ENCODE peak calls at places on chromosomes 7 and 10, in eight cellular contexts. K, L, S, W, D, R, J and G are unnamed samples.

GRCh38 chr7:47507514-47507913 is 74.4 kb downstream of the TNS3 start:
- DNase-seq in K (no peak), L (peak; percentile 11), S (no peak), W (no peak), D (no peak), R (no peak), J (no peak), G (no peak)

GRCh38 chr7:66304536-66304935 is 99.4 kb downstream of the TPST1 start:
- DNase-seq in K (no peak), L (no peak), S (no peak), W (peak; percentile 54), D (no peak), R (no peak), J (no peak), G (no peak)

GRCh38 chr7:2517678-2518077 is 1.9 kb upstream of the LFNG start:
- DNase-seq in K (no peak), L (no peak), S (no peak), W (peak; percentile 61), D (no peak), R (no peak), J (peak; percentile 65), G (no peak)

GRCh38 chr7:155729847-155730246 is 82.4 kb downstream of the SHH start:
- DNase-seq in K (no peak), L (no peak), S (no peak), W (peak; percentile 61), D (no peak), R (no peak), J (peak; percentile 63), G (no peak)

GRCh38 chr10:70478191-70479160 is at the start of gene PALD1:
- DNase-seq in K (peak; percentile 80), L (peak; percentile 70), S (peak; percentile 78), W (no peak), D (peak; percentile 88), R (peak; percentile 75), J (peak; percentile 39), G (no peak)

GRCh38 chr7:19957664-19958063 is 184.2 kb upstream of the TMEM196 start:
- DNase-seq in K (no peak), L (no peak), S (no peak), W (no peak), D (no peak), R (no peak), J (peak; percentile 45), G (no peak)

GRCh38 chr10:48519731-48520506 is 85.0 kb downstream of the ARHGAP22 start:
- DNase-seq in K (no peak), L (no peak), S (no peak), W (no peak), D (peak; percentile 13), R (no peak), J (no peak), G (no peak)

GRCh38 chr7:36118344-36118743 is 34.7 kb upstream of the EEPD1 start:
- DNase-seq in K (no peak), L (no peak), S (no peak), W (no peak), D (no peak), R (no peak), J (no peak), G (no peak)

GRCh38 chr10:73601486-73601921 is 10.4 kb upstream of the USP54 start:
- DNase-seq in K (no peak), L (no peak), S (no peak), W (peak; percentile 24), D (no peak), R (peak; percentile 86), J (peak; percentile 55), G (no peak)

GRCh38 chr7:87599336-87599735 is 1.3 kb downstream of the ABCB1 start:
- DNase-seq in K (no peak), L (no peak), S (peak; percentile 48), W (no peak), D (no peak), R (no peak), J (no peak), G (no peak)

GRCh38 chr7:119343289-119343688 is 929.7 kb upstream of the KCND2 start:
- DNase-seq in K (no peak), L (no peak), S (no peak), W (no peak), D (no peak), R (no peak), J (no peak), G (no peak)

GRCh38 chr7:119341822-119342221 is 931.2 kb upstream of the KCND2 start:
- DNase-seq in K (no peak), L (no peak), S (no peak), W (no peak), D (no peak), R (no peak), J (no peak), G (no peak)

GRCh38 chr7:119350334-119350733 is 922.6 kb upstream of the KCND2 start:
- DNase-seq in K (no peak), L (no peak), S (no peak), W (no peak), D (no peak), R (no peak), J (no peak), G (no peak)

DNA sequence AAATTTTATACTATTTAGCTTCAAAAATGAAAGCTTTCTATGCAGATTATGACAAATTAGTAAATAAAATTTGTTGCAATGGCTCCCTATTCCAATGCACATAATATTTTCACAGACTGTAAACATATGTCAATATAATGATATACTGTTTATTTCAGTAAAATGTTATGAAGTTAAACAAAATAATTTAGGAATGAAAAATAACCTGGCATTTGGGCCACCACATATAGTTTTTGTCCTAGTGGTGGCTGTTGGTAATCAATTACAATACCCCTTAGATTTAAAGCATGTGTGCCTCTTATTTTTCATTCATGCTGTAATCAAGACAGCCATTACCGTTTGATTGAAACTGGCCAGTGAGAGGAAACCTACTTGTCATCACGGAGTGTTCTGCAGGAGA is 928.5 kb upstream of the KCND2 start:
- DNase-seq in K (no peak), L (no peak), S (no peak), W (no peak), D (no peak), R (no peak), J (no peak), G (no peak)
- TF ChIP-seq CTCF in K (no peak), L (no peak), S (no peak), W (no peak), D (no peak), R (no peak), J (no peak), G (no peak)

DNA sequence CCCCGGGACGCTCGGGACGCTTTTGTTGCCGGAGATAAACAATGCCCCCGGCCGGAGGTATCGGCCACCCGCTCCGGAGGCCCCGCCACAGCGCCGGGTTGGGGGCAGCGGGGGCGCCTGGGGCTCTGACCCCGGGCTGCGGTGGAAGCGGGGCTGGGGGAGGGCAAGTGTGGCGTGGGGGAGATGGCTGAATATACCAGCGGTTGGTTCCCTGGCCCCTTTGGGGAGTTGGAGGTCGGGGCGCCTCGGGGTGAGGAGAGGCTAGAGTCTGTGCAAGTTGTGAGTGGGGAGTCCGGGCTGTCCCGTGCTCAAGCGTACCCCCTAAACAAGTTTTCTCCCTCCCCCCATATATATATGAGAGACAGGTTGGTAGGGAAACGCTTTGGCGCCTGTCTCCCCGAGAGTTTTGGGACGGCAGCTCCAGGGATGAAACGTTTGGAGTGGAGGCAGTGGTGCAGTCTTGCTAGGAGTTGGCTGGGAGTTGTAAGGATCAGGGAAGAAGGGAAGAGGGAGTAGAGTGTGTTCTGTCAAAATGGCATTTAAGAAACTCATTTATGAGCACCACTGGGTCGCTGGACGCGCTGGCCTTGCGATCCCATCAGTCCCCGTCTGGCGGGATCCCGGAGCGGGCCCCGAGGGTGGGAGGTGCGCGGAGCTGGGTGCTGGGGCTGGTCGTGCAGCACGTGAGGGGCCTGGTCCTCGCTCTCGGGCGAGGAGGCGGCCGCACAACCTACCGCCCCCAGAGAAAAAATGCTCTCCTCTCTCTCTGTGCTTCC is 967 bp downstream of the TET1 start:
- DNase-seq in K (peak; percentile 41), L (peak; percentile 34), S (no peak), W (peak; percentile 36), D (peak; percentile 66), R (no peak), J (no peak), G (no peak)
- TF ChIP-seq CTCF in K (no peak), L (no peak), S (no peak), W (no peak), D (no peak), R (no peak), J (no peak), G (no peak)

GRCh38 chr10:42754155-42755027 is 28.2 kb upstream of the BMS1 start:
- DNase-seq in K (no peak), L (no peak), S (peak; percentile 53), W (no peak), D (no peak), R (no peak), J (no peak), G (no peak)
- TF ChIP-seq CTCF in K (no peak), L (no peak), S (peak; percentile 10), W (no peak), D (no peak), R (no peak), J (no peak), G (no peak)

GRCh38 chr7:31368620-31369019 is 28.1 kb upstream of the NEUROD6 start:
- DNase-seq in K (no peak), L (no peak), S (no peak), W (no peak), D (no peak), R (no peak), J (no peak), G (no peak)

GRCh38 chr7:31371621-31372020 is 31.1 kb upstream of the NEUROD6 start:
- DNase-seq in K (no peak), L (no peak), S (no peak), W (no peak), D (no peak), R (no peak), J (no peak), G (no peak)

GRCh38 chr7:31370610-31371009 is 30.1 kb upstream of the NEUROD6 start:
- DNase-seq in K (no peak), L (no peak), S (no peak), W (no peak), D (no peak), R (no peak), J (no peak), G (no peak)

GRCh38 chr7:31372538-31372937 is 32.0 kb upstream of the NEUROD6 start:
- DNase-seq in K (no peak), L (no peak), S (no peak), W (no peak), D (no peak), R (no peak), J (no peak), G (no peak)

DNA sequence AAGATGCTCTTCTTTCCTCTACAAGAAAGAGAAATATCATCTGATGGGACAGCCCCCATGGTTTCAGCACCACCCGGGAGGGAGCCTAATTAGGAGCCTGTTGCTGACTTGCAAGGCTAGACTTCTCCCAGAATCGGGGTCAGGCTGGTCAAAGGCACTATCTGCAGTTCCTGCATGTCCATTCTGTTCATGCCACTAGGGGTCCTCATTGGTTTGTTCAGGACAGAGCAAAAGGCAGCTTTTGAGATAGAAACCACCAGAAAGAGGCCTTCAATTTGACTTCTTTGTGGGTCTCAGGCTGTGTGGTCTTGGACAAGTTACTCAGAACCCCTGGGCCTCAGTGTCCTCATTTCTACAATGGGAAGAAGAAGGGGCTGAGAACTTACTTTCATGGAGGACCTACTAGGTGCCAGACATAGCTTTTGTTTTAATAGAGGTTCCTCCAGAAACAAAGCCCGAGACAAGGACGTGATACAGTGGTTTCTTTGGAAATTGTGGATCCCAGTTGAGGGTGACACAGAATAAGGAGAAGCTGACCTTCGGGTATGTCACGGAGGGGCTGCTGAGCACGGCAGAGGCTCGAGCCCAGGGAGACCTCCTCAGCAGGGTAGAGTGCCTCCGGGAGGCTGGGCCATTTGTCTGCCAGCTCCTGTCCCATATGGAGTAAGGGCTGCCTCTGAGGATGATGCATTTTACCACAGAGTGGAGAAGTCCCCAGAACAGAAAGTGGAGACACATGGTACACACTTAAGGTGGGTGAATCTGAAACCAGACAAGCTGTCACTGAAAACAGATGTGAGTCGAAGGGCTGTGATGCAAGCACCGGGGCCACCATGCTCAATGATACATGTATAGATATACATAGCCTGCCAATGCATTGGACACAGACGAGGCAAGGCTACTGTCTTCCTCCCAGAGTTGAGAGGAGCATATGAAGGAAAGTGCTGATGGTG is 33.1 kb upstream of the NEUROD6 start:
- DNase-seq in K (no peak), L (no peak), S (no peak), W (peak; percentile 34), D (no peak), R (peak; percentile 62), J (peak; percentile 29), G (no peak)
- TF ChIP-seq CTCF in K (no peak), L (no peak), S (peak; percentile 64), W (peak; percentile 50), D (no peak), R (peak; percentile 92), J (peak; percentile 83), G (no peak)